ENCODE peak calls at places on chromosomes 16 and 17, in six cellular contexts. One of them, this sample, is unnamed.

GRCh38 chr16:81523387-81524115 is 78.9 kb downstream of the CMIP start:
- DNase-seq in heart right ventricle: no peak
- DNase-seq in cardiac muscle cell: no peak
- DNase-seq in brain microvascular endothelial cell: peak
- DNase-seq in neural progenitor cell: no peak
- DNase-seq in pancreas: no peak
- DNase-seq in this sample: no peak

GRCh38 chr17:16924701-16925440 is 47.0 kb downstream of the TNFRSF13B start:
- DNase-seq in brain microvascular endothelial cell: no peak
- DNase-seq in pancreas: no peak
- DNase-seq in neural progenitor cell: no peak
- DNase-seq in cardiac muscle cell: no peak
- DNase-seq in heart right ventricle: no peak
- DNase-seq in this sample: no peak

GRCh38 chr17:76633628-76634328 is 9.8 kb downstream of the ST6GALNAC1 start:
- DNase-seq in neural progenitor cell: no peak
- DNase-seq in pancreas: no peak
- DNase-seq in brain microvascular endothelial cell: no peak
- DNase-seq in cardiac muscle cell: no peak
- DNase-seq in heart right ventricle: no peak
- DNase-seq in this sample: no peak

GRCh38 chr17:39027037-39027436 is 59.8 kb upstream of the FBXO47 start:
- DNase-seq in brain microvascular endothelial cell: no peak
- DNase-seq in pancreas: peak
- DNase-seq in heart right ventricle: peak
- DNase-seq in neural progenitor cell: peak
- DNase-seq in cardiac muscle cell: peak
- DNase-seq in this sample: peak

GRCh38 chr16:53775821-53776431 is 72.0 kb downstream of the FTO start:
- DNase-seq in neural progenitor cell: peak
- DNase-seq in heart right ventricle: peak
- DNase-seq in pancreas: no peak
- DNase-seq in cardiac muscle cell: no peak
- DNase-seq in brain microvascular endothelial cell: peak
- DNase-seq in this sample: no peak

GRCh38 chr16:56409195-56409594 is 16.1 kb downstream of the AMFR start:
- DNase-seq in neural progenitor cell: no peak
- DNase-seq in heart right ventricle: no peak
- DNase-seq in brain microvascular endothelial cell: no peak
- DNase-seq in pancreas: no peak
- DNase-seq in cardiac muscle cell: no peak
- DNase-seq in this sample: no peak

GRCh38 chr16:66939366-66939765 is 4.0 kb downstream of the CES2 start:
- DNase-seq in heart right ventricle: no peak
- DNase-seq in cardiac muscle cell: no peak
- DNase-seq in neural progenitor cell: no peak
- DNase-seq in pancreas: peak
- DNase-seq in brain microvascular endothelial cell: no peak
- DNase-seq in this sample: no peak

GRCh38 chr17:18021372-18021771 is 17.6 kb downstream of the ATPAF2 start:
- DNase-seq in cardiac muscle cell: no peak
- DNase-seq in brain microvascular endothelial cell: no peak
- DNase-seq in pancreas: no peak
- DNase-seq in heart right ventricle: no peak
- DNase-seq in neural progenitor cell: no peak
- DNase-seq in this sample: no peak

GRCh38 chr17:3011891-3012290 is 51.5 kb downstream of the OR1D5 start:
- DNase-seq in cardiac muscle cell: no peak
- DNase-seq in neural progenitor cell: no peak
- DNase-seq in pancreas: peak
- DNase-seq in brain microvascular endothelial cell: no peak
- DNase-seq in heart right ventricle: no peak
- DNase-seq in this sample: no peak

GRCh38 chr16:75147968-75148310 is 385 bp upstream of the ZFP1 start:
- DNase-seq in pancreas: no peak
- DNase-seq in heart right ventricle: no peak
- DNase-seq in brain microvascular endothelial cell: no peak
- DNase-seq in cardiac muscle cell: no peak
- DNase-seq in neural progenitor cell: no peak
- DNase-seq in this sample: no peak
- H3K4me3 ChIP-seq in pancreas: no peak
- H3K4me3 ChIP-seq in heart right ventricle: peak
- H3K4me3 ChIP-seq in brain microvascular endothelial cell: peak
- H3K4me3 ChIP-seq in cardiac muscle cell: no peak
- H3K4me3 ChIP-seq in neural progenitor cell: peak
- H3K4me3 ChIP-seq in this sample: peak

DNA sequence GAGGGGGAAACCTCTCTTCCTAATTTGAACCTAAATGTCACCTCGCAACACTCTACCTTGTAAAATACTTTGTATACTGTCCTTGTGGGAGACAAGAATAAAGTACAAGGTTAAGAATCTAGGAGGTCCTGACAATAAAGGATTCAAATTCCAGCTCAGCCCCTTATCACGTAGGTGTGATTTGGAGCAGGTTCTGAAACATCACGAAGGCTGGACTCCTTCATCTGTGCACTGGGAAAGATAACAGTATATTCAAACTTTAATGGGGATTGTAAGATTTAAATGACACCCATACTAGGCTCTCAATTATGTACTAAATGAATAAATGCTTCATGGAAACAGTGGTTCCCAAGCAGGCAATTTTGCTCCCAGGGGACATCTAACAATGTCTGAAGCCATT is 2.1 kb downstream of the TXNDC11 start:
- DNase-seq in cardiac muscle cell: no peak
- DNase-seq in pancreas: no peak
- DNase-seq in brain microvascular endothelial cell: no peak
- DNase-seq in neural progenitor cell: no peak
- DNase-seq in heart right ventricle: no peak
- DNase-seq in this sample: no peak
- H3K27ac ChIP-seq in cardiac muscle cell: no peak
- H3K27ac ChIP-seq in pancreas: peak
- H3K27ac ChIP-seq in brain microvascular endothelial cell: no peak
- H3K27ac ChIP-seq in neural progenitor cell: no peak
- H3K27ac ChIP-seq in heart right ventricle: peak
- H3K27ac ChIP-seq in this sample: no peak

GRCh38 chr16:48334325-48334724 is 50.9 kb downstream of the SIAH1 start:
- DNase-seq in neural progenitor cell: peak
- DNase-seq in heart right ventricle: no peak
- DNase-seq in pancreas: no peak
- DNase-seq in brain microvascular endothelial cell: no peak
- DNase-seq in cardiac muscle cell: no peak
- DNase-seq in this sample: no peak
- TF ChIP-seq CTCF in neural progenitor cell: peak
- TF ChIP-seq CTCF in heart right ventricle: no peak
- TF ChIP-seq CTCF in pancreas: no peak
- TF ChIP-seq CTCF in brain microvascular endothelial cell: peak
- TF ChIP-seq CTCF in cardiac muscle cell: no peak
- TF ChIP-seq CTCF in this sample: peak

DNA sequence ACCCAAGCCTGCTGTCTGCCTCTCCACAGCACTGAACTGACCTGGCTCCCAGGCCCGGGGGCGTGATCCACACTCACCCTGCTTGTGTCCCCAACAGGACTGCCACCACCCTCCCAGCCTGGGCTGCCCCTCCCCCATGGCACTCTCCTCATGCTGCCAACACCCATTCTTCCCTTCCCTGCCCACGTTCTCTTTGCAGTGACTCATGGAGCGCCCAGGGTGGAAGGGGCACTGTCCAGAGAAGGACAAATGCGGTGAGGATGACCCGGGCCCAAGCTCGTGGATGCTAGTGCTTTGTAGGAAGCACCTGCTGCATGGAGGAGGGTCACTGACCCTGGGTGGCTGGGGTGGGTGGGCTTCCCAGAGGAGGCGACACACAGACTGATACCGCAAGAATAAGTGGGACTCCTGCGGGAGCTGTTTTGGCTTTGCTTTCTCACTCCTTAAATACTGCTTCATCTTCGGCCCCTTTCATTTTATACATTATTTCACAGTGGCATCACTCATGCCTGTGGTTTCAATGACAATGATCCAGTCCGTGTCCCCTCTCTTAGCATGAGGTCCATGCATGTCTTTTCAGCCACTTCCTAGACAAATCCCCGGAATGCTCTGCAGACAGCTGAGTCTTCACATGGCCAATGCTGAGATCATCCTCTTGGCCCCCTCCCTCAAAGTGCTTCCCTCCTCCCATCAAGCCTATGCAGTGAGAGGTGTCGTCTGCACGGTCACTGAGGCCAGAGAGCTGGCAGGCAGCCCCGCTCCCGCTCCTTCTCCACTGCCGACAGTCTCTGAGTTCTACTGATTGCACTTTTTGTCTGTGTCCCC is 17.6 kb downstream of the CDK5R1 start:
- DNase-seq in heart right ventricle: no peak
- DNase-seq in cardiac muscle cell: no peak
- DNase-seq in pancreas: no peak
- DNase-seq in brain microvascular endothelial cell: no peak
- DNase-seq in neural progenitor cell: no peak
- DNase-seq in this sample: no peak
- H3K4me3 ChIP-seq in heart right ventricle: no peak
- H3K4me3 ChIP-seq in cardiac muscle cell: no peak
- H3K4me3 ChIP-seq in pancreas: no peak
- H3K4me3 ChIP-seq in brain microvascular endothelial cell: no peak
- H3K4me3 ChIP-seq in neural progenitor cell: no peak
- H3K4me3 ChIP-seq in this sample: no peak

GRCh38 chr17:43782903-43783462 is 2.7 kb downstream of the CFAP97D1 start:
- DNase-seq in heart right ventricle: no peak
- DNase-seq in neural progenitor cell: no peak
- DNase-seq in pancreas: no peak
- DNase-seq in brain microvascular endothelial cell: no peak
- DNase-seq in cardiac muscle cell: no peak
- DNase-seq in this sample: no peak

GRCh38 chr17:43778337-43779144 is at the start of gene DUSP3:
- DNase-seq in neural progenitor cell: peak
- DNase-seq in brain microvascular endothelial cell: peak
- DNase-seq in heart right ventricle: peak
- DNase-seq in pancreas: peak
- DNase-seq in cardiac muscle cell: peak
- DNase-seq in this sample: peak

GRCh38 chr17:43784068-43784467 is 3.8 kb downstream of the CFAP97D1 start:
- DNase-seq in pancreas: no peak
- DNase-seq in heart right ventricle: no peak
- DNase-seq in cardiac muscle cell: no peak
- DNase-seq in brain microvascular endothelial cell: peak
- DNase-seq in neural progenitor cell: no peak
- DNase-seq in this sample: no peak

GRCh38 chr17:43779145-43780125 is 658 bp upstream of the DUSP3 start:
- DNase-seq in neural progenitor cell: peak
- DNase-seq in cardiac muscle cell: peak
- DNase-seq in brain microvascular endothelial cell: peak
- DNase-seq in pancreas: no peak
- DNase-seq in heart right ventricle: no peak
- DNase-seq in this sample: peak

GRCh38 chr17:43780135-43780534 is at the start of gene CFAP97D1:
- DNase-seq in pancreas: no peak
- DNase-seq in cardiac muscle cell: no peak
- DNase-seq in brain microvascular endothelial cell: no peak
- DNase-seq in neural progenitor cell: no peak
- DNase-seq in heart right ventricle: no peak
- DNase-seq in this sample: no peak
- H3K27ac ChIP-seq in pancreas: peak
- H3K27ac ChIP-seq in cardiac muscle cell: no peak
- H3K27ac ChIP-seq in brain microvascular endothelial cell: no peak
- H3K27ac ChIP-seq in neural progenitor cell: no peak
- H3K27ac ChIP-seq in heart right ventricle: peak
- H3K27ac ChIP-seq in this sample: peak

DNA sequence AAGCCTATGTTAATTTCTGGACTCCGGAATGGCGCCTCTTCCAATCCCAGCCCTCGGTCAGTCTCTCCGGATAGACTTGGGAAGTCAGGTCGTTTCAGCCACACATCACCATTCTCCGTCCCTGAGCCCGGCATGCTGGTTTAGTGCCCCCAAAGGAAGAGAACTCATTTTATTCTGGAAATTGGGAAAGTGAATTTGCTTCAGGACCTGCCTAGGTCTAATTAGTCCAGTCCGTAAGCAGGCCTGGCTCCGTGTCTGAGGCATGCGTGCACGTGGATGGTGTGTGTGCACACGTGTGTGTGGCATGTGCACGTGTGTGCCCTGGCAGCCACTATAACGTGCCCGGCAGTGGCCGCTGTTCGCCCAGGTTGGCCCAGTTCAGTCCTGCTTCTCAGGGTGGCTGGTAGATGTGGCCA is 77.4 kb downstream of the RPA1 start:
- DNase-seq in heart right ventricle: no peak
- DNase-seq in pancreas: peak
- DNase-seq in neural progenitor cell: peak
- DNase-seq in cardiac muscle cell: no peak
- DNase-seq in brain microvascular endothelial cell: no peak
- DNase-seq in this sample: no peak
- TF ChIP-seq CTCF in heart right ventricle: no peak
- TF ChIP-seq CTCF in pancreas: no peak
- TF ChIP-seq CTCF in neural progenitor cell: no peak
- TF ChIP-seq CTCF in cardiac muscle cell: no peak
- TF ChIP-seq CTCF in brain microvascular endothelial cell: no peak
- TF ChIP-seq CTCF in this sample: peak

DNA sequence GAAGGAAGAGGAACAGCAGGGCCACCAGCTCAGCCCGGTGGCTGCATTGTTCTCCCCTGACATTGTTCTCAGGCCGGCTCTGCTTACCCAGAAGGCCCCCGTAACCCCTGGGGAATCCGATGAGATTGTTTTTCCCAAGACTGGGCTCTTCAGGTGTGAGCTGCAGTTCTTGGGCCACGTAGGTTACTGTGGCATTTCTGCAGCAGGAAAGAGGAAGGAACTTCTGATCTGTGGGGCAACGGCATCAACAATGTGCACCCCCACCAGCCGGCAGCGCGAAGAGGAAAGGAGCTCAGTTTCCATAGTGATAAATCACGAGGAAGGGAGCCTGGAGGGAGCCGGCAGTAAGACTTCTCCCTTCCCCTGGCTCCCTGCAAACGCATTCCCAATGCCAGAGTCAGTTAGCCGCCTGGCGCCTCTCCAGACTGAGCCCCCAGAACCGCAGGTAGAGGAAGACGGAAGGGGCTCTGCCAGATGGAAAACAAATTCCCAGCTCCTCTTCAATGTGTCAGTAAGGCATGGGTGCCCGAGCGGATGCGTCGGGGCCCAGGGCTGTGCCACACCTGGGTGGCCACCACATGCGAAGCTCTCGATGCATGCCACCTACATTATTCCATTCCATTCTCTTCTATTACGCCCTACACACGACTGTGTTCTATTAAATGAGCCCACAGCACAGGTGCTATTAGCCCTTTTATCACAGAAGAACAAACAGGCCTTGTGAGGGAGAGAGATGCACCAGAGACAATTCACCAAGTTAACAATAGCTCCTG is 21.5 kb upstream of the PECAM1 start:
- DNase-seq in cardiac muscle cell: peak
- DNase-seq in brain microvascular endothelial cell: peak
- DNase-seq in pancreas: no peak
- DNase-seq in neural progenitor cell: peak
- DNase-seq in heart right ventricle: peak
- DNase-seq in this sample: peak
- H3K4me3 ChIP-seq in cardiac muscle cell: no peak
- H3K4me3 ChIP-seq in brain microvascular endothelial cell: peak
- H3K4me3 ChIP-seq in pancreas: no peak
- H3K4me3 ChIP-seq in neural progenitor cell: peak
- H3K4me3 ChIP-seq in heart right ventricle: peak
- H3K4me3 ChIP-seq in this sample: peak